ENCODE peak calls at places on chromosomes 4 and X, in ten cellular contexts. Y is T1000; O is activated effector memory CD4-positive, alpha-beta T cell treated with anti-CD3 and anti-CD28 coated beads, Interleukin-2, amount 50 U/mL, for 16 hours; V is T47D; C is AG09309; S is posterior vena cava; M is HTR-8/SVneo; K is activated CD4-positive, CD25-positive, alpha-beta regulatory T cell treated with anti-CD3 and anti-CD28 coated beads, Interleukin-2, amount 50 U/mL, for 72 hours; R is MCF 10A; Q is DMS153. H is an unnamed sample.

GRCh38 chr4:165784672-165785071 is 88.4 kb upstream of the TLL1 start:
- DNase-seq in Y (no peak), O (no peak), V (no peak), C (no peak), S (no peak), M (no peak), K (no peak), R (no peak), Q (no peak), H (no peak)

GRCh38 chr4:142512161-142512560 is 333.9 kb downstream of the INPP4B start:
- DNase-seq in Y (no peak), O (no peak), V (no peak), C (no peak), S (no peak), M (no peak), K (no peak), R (no peak), Q (no peak), H (no peak)

GRCh38 chrX:44183329-44183728 is 160.1 kb downstream of the EFHC2 start:
- DNase-seq in Y (no peak), O (no peak), V (peak), C (no peak), S (no peak), M (no peak), K (no peak), R (no peak), Q (peak), H (no peak)

GRCh38 chrX:1394731-1395501 is 3.0 kb upstream of the SLC25A6 start:
- DNase-seq in Y (no peak), O (peak), V (no peak), C (no peak), S (peak), M (no peak), K (peak), R (no peak), Q (no peak), H (no peak)

GRCh38 chr4:39235021-39235420 is 52.7 kb downstream of the WDR19 start:
- DNase-seq in Y (no peak), O (no peak), V (no peak), C (no peak), S (no peak), M (no peak), K (no peak), R (no peak), Q (no peak), H (no peak)

GRCh38 chr4:20532096-20532495 is 168.2 kb upstream of the PACRGL start:
- DNase-seq in Y (no peak), O (no peak), V (no peak), C (no peak), S (no peak), M (no peak), K (no peak), R (no peak), Q (no peak), H (no peak)

GRCh38 chr4:128782875-128783614 is 26.5 kb upstream of the JADE1 start:
- DNase-seq in Y (no peak), O (no peak), V (no peak), C (no peak), S (no peak), M (no peak), K (no peak), R (peak), Q (no peak), H (no peak)

GRCh38 chrX:130224810-130225209 is 43.9 kb downstream of the ZNF280C start:
- DNase-seq in Y (no peak), O (no peak), V (peak), C (no peak), S (no peak), M (no peak), K (no peak), R (peak), Q (no peak), H (peak)

GRCh38 chrX:136616987-136617685 is 30.8 kb upstream of the CD40LG start:
- DNase-seq in Y (no peak), O (peak), V (no peak), C (no peak), S (no peak), M (no peak), K (no peak), R (no peak), Q (no peak), H (no peak)

GRCh38 chrX:21985332-21985777 is 44.8 kb downstream of the SMS start:
- DNase-seq in Y (peak), O (peak), V (peak), C (peak), S (no peak), M (peak), K (peak), R (peak), Q (peak), H (peak)

GRCh38 chr4:55722132-55722531 is 86.0 kb upstream of the NMU start:
- DNase-seq in Y (no peak), O (no peak), V (no peak), C (no peak), S (no peak), M (no peak), K (no peak), R (no peak), Q (peak), H (no peak)

H was measured in foreskin keratinocyte.